ENCODE peak calls at places on chromosomes 7 and 10, in eight cellular contexts. J is ovary, I is breast epithelium, U is sigmoid colon, M is A549, Y is heart left ventricle, A is gastrocnemius medialis, K is testis. E is an unnamed sample.

GRCh38 chr7:86949779-86950260 is 109.6 kb downstream of the ELAPOR2 start:
- DNase-seq in J (no peak), Y (no peak), U (peak), K (no peak), I (no peak), A (no peak), M (no peak), E (no peak)

GRCh38 chr7:43039346-43039745 is 73.1 kb upstream of the HECW1 start:
- DNase-seq in K (no peak), Y (no peak), M (no peak), J (no peak), A (no peak), U (no peak), I (no peak), E (no peak)

GRCh38 chr10:12097791-12098190 is 29.0 kb downstream of the DHTKD1 start:
- DNase-seq in A (no peak), M (no peak), I (no peak), U (no peak), J (no peak), K (no peak), Y (no peak), E (no peak)

GRCh38 chr7:20647908-20648776 is 32.7 kb downstream of the ABCB5 start:
- DNase-seq in Y (no peak), I (no peak), K (peak), U (no peak), A (no peak), J (no peak), M (peak), E (no peak)

GRCh38 chr7:83306487-83306886 is 143.8 kb upstream of the PCLO start:
- DNase-seq in K (no peak), Y (no peak), I (no peak), J (no peak), U (no peak), A (no peak), M (no peak), E (no peak)

GRCh38 chr10:131188494-131188893 is 123.0 kb downstream of the TCERG1L start:
- DNase-seq in K (no peak), Y (no peak), A (no peak), I (no peak), J (no peak), U (no peak), M (no peak), E (no peak)

GRCh38 chr7:95607477-95608010 is 11.2 kb upstream of the PDK4 start:
- DNase-seq in A (no peak), K (no peak), U (peak), I (no peak), Y (peak), M (no peak), J (peak), E (no peak)

GRCh38 chr7:71601840-71602239 is 469.9 kb downstream of the GALNT17 start:
- DNase-seq in A (no peak), M (no peak), U (no peak), J (no peak), Y (no peak), I (no peak), K (no peak), E (no peak)

GRCh38 chr10:131843881-131844284 is 56.9 kb upstream of the PPP2R2D start:
- DNase-seq in J (peak), U (no peak), I (peak), K (no peak), Y (no peak), A (no peak), M (no peak), E (peak)

GRCh38 chr10:33291053-33291592 is 43.3 kb downstream of the NRP1 start:
- DNase-seq in Y (no peak), M (peak), A (no peak), K (no peak), U (no peak), J (no peak), I (no peak), E (no peak)

GRCh38 chr7:77600952-77601351 is 63.9 kb downstream of the PTPN12 start:
- DNase-seq in U (no peak), I (no peak), J (no peak), A (no peak), K (no peak), M (no peak), Y (no peak), E (no peak)

GRCh38 chr10:117134084-117135025 is 3.7 kb downstream of the VAX1 start:
- DNase-seq in U (no peak), A (no peak), I (no peak), J (no peak), M (no peak), Y (no peak), K (no peak), E (no peak)

GRCh38 chr10:61682323-61682722 is 19.6 kb downstream of the CABCOCO1 start:
- DNase-seq in I (no peak), K (no peak), J (no peak), U (no peak), M (peak), Y (no peak), A (no peak), E (no peak)

GRCh38 chr10:12484945-12485805 is 135.8 kb downstream of the CAMK1D start:
- DNase-seq in Y (no peak), I (no peak), U (no peak), M (no peak), A (no peak), K (no peak), J (no peak), E (no peak)

GRCh38 chr7:84399661-84400060 is 205.1 kb upstream of the SEMA3A start:
- DNase-seq in U (no peak), J (no peak), Y (no peak), M (no peak), I (no peak), K (no peak), A (no peak), E (no peak)

GRCh38 chr7:96921771-96922170 is 83.6 kb upstream of the DLX6 start:
- DNase-seq in Y (no peak), A (no peak), U (no peak), K (no peak), M (no peak), J (no peak), I (no peak), E (no peak)

GRCh38 chr7:96931891-96932290 is 73.5 kb upstream of the DLX6 start:
- DNase-seq in K (no peak), J (no peak), A (no peak), I (no peak), U (no peak), M (no peak), Y (no peak), E (no peak)

GRCh38 chr7:96928965-96929364 is 76.4 kb upstream of the DLX6 start:
- DNase-seq in M (no peak), K (no peak), A (no peak), I (no peak), Y (no peak), U (no peak), J (no peak), E (no peak)

GRCh38 chr7:96921231-96921630 is 84.1 kb upstream of the DLX6 start:
- DNase-seq in Y (no peak), K (no peak), J (no peak), U (no peak), A (no peak), I (no peak), M (no peak), E (no peak)

GRCh38 chr7:96927131-96927530 is 78.2 kb upstream of the DLX6 start:
- DNase-seq in U (no peak), I (no peak), J (no peak), Y (no peak), M (no peak), A (no peak), K (no peak), E (no peak)
- H3K4me3 ChIP-seq in U (no peak), I (no peak), J (no peak), Y (no peak), M (no peak), A (no peak), K (no peak), E (no peak)

DNA sequence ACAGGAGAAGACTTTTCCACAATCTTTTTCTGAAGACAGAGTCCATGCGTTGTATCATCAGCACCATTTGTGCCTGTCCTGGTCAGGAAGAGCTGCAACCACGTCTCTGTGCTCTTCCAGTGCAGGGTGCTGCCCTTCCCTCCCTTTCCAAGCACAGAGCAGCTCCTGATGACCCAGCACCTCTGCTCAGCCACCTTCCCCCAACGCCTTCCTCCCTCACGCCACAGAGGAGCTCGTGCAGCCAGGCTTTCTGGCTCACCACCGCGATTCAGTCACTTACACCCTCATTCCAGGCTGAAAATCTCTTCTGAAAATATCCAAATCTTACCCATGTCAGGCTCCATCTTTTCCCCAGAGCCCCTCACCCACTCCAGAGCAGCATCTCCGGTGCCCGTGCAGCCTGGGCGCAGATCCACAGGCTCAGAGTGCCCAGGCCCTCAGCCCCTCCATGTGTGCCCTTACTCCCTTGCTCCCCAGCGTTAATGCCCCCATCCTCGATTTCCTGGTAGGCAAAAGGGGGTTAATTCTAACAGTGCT is 181.5 kb downstream of the DIP2C start:
- DNase-seq in K (no peak), U (peak), A (no peak), I (peak), J (peak), M (no peak), Y (no peak), E (no peak)
- TF ChIP-seq POLR2A in K (no peak), U (no peak), A (no peak), I (no peak), J (no peak), M (no peak), Y (no peak), E (no peak)

GRCh38 chr10:129028425-129028824 is 438.6 kb upstream of the MGMT start:
- DNase-seq in U (no peak), M (no peak), K (no peak), I (no peak), J (no peak), Y (no peak), A (no peak), E (no peak)

GRCh38 chr10:129033354-129033729 is 433.7 kb upstream of the MGMT start:
- DNase-seq in Y (no peak), A (no peak), J (no peak), I (no peak), U (no peak), K (no peak), M (no peak), E (no peak)

GRCh38 chr10:129033790-129034272 is 433.2 kb upstream of the MGMT start:
- DNase-seq in U (no peak), A (no peak), K (no peak), M (no peak), I (no peak), Y (no peak), J (no peak), E (no peak)

GRCh38 chr10:129032626-129033353 is 434.3 kb upstream of the MGMT start:
- DNase-seq in Y (no peak), U (no peak), J (no peak), A (no peak), K (no peak), I (no peak), M (no peak), E (no peak)

GRCh38 chr10:129031233-129032150 is 435.5 kb upstream of the MGMT start:
- DNase-seq in J (peak), M (peak), U (no peak), I (no peak), K (peak), Y (peak), A (no peak), E (no peak)
- TF ChIP-seq CTCF in J (no peak), M (peak), U (peak), I (peak), K (peak), Y (peak), A (peak), E (no peak)

GRCh38 chr7:64558781-64559180 is 4.1 kb downstream of the ZNF680 start:
- DNase-seq in A (no peak), J (no peak), K (no peak), I (no peak), U (no peak), M (no peak), Y (no peak), E (no peak)
- H3K4me3 ChIP-seq in A (peak), J (no peak), K (no peak), I (no peak), U (no peak), M (no peak), Y (peak), E (no peak)

GRCh38 chr7:23469150-23469960 is 936 bp downstream of the IGF2BP3 start:
- DNase-seq in I (no peak), A (no peak), K (no peak), M (no peak), J (no peak), U (no peak), Y (no peak), E (no peak)

GRCh38 chr7:23471090-23471859 is 984 bp upstream of the IGF2BP3 start:
- DNase-seq in A (no peak), J (no peak), Y (no peak), I (no peak), K (no peak), M (peak), U (no peak), E (no peak)

GRCh38 chr7:23469961-23470250 is 385 bp downstream of the IGF2BP3 start:
- DNase-seq in K (no peak), U (no peak), J (no peak), M (no peak), I (no peak), A (no peak), Y (no peak), E (no peak)

GRCh38 chr7:23472046-23472445 is 1.8 kb upstream of the IGF2BP3 start:
- DNase-seq in U (no peak), A (no peak), Y (no peak), I (no peak), M (no peak), J (no peak), K (no peak), E (no peak)

GRCh38 chr7:23470290-23471089 is at the start of gene IGF2BP3:
- DNase-seq in U (no peak), K (no peak), J (no peak), Y (no peak), A (no peak), M (peak), I (no peak), E (no peak)
- TF ChIP-seq POLR2A in U (no peak), K (no peak), J (no peak), Y (no peak), A (no peak), M (peak), I (no peak), E (no peak)

GRCh38 chr10:5346881-5347280 is 17.9 kb upstream of the UCN3 start:
- DNase-seq in A (no peak), U (no peak), I (no peak), Y (no peak), K (no peak), M (no peak), J (no peak), E (no peak)

GRCh38 chr10:5343092-5343491 is 21.7 kb upstream of the UCN3 start:
- DNase-seq in I (no peak), Y (no peak), J (no peak), K (no peak), A (no peak), M (no peak), U (no peak), E (no peak)

GRCh38 chr10:5343561-5343960 is 21.2 kb upstream of the UCN3 start:
- DNase-seq in M (no peak), Y (no peak), A (no peak), J (no peak), K (no peak), I (no peak), U (no peak), E (no peak)

GRCh38 chr10:5344746-5345145 is 20.0 kb upstream of the UCN3 start:
- DNase-seq in Y (no peak), A (no peak), M (no peak), I (no peak), J (no peak), K (no peak), U (no peak), E (no peak)

DNA sequence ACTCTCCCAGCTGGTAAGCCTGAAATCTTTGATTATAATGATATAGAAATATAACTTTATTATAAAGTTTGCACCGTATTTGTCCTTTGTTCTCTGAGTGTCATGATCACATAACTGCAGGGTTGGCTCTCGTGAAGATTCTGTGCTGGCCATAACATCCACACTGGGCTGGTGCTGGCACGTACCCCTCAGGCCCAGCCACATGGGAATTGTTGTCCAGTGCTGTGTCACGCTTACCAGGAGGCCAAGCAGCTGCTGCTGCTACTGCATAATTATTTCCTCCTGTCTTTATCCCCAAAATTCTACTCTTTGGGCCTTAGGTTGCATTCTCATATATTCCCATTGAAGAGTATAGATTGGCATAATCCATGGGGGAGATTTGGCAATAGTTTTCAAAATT is 20.8 kb upstream of the UCN3 start:
- DNase-seq in K (no peak), U (no peak), M (no peak), I (no peak), A (no peak), Y (no peak), J (no peak), E (no peak)
- TF ChIP-seq CTCF in K (no peak), U (no peak), M (no peak), I (no peak), A (no peak), Y (no peak), J (no peak), E (no peak)

DNA sequence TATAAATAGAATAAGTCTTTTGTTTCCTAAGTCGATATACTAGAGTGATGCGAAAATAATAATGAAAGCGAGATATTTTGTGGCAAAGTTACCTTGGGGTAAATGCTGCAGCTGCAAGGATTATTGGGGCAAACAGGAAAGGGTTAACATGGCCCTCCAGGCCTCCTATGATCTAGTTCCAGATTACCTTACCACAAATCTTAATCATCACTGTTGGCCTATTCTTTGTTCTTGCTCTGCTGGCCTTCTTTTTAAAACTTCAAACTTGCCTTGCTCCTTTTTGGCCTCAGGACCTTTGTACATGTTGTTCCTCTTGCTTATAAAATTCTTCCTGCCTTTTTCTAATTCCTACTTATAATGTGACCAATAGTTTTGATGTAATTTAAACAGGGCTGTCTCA is 81.5 kb downstream of the SEMA3C start:
- DNase-seq in J (no peak), Y (no peak), U (no peak), K (no peak), I (no peak), M (no peak), A (no peak), E (no peak)
- H3K4me3 ChIP-seq in J (no peak), Y (no peak), U (no peak), K (no peak), I (no peak), M (no peak), A (no peak), E (no peak)

GRCh38 chr7:149229526-149229925 is 9.9 kb upstream of the ZNF212 start:
- DNase-seq in K (no peak), A (no peak), J (no peak), I (no peak), Y (no peak), U (no peak), M (no peak), E (no peak)
- TF ChIP-seq POLR2A in K (no peak), A (no peak), J (no peak), I (no peak), Y (no peak), U (no peak), M (no peak), E (no peak)

DNA sequence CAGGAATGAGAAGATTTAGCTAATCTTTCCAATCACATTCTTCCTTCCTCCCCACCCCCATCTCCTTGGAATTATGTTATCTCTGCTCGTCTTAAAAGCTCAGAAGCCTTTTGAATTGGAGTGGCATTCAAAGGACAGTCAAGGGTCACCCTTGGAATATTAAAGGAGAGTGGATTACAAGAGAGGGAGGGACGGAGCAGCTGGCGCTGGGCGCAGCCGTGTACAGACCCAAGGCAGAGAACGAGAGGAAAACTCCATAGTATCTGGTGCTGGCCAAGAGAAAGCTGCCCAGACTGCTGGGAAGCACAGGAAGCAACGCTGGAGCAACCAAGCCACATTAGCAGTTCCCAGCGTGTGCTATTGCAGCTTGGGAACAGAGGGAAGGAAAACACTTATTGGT is 95.7 kb downstream of the POU6F2 start:
- DNase-seq in K (no peak), Y (no peak), M (no peak), U (no peak), J (no peak), I (no peak), A (no peak), E (no peak)
- TF ChIP-seq CTCF in K (no peak), Y (no peak), M (no peak), U (no peak), J (no peak), I (no peak), A (no peak), E (no peak)

GRCh38 chr7:128862571-128863432 is at the start of gene ATP6V1F:
- DNase-seq in A (peak), M (peak), I (peak), U (peak), Y (peak), K (peak), J (peak), E (peak)

GRCh38 chr7:128860158-128861073 is 2.2 kb upstream of the ATP6V1F start:
- DNase-seq in I (no peak), U (no peak), J (no peak), A (no peak), K (no peak), M (no peak), Y (no peak), E (no peak)

GRCh38 chr7:128859232-128860157 is 3.2 kb upstream of the ATP6V1F start:
- DNase-seq in Y (peak), K (no peak), I (no peak), J (no peak), U (no peak), M (no peak), A (no peak), E (no peak)

GRCh38 chr7:128863433-128863989 is 855 bp downstream of the ATP6V1F start:
- DNase-seq in I (no peak), A (no peak), U (no peak), M (peak), Y (no peak), J (no peak), K (peak), E (no peak)

GRCh38 chr7:128861957-128862570 is 592 bp upstream of the ATP6V1F start:
- DNase-seq in U (no peak), J (no peak), M (no peak), I (no peak), Y (no peak), A (no peak), K (no peak), E (no peak)
- H3K4me3 ChIP-seq in U (peak), J (peak), M (peak), I (peak), Y (peak), A (peak), K (peak), E (no peak)